ENCODE peak calls at places on chromosomes 3 and 15, in ten cellular contexts. G is thoracic aorta, V is astrocyte, U is tibial nerve, Y is mesenchymal stem cell, I is esophagus muscularis mucosa, C is upper lobe of right lung, L is fibroblast of lung, B is IMR-90, W is HepG2. O is an unnamed sample. For H3K27me3, the result is how much of the 10 kb centered on the place peaks cover.

GRCh38 chr3:133301731-133302130 is 98.1 kb upstream of the BFSP2 start:
- DNase-seq in G (no peak), V (peak), U (no peak), Y (no peak), I (no peak), C (no peak), L (peak), B (peak), W (no peak), O (no peak)

GRCh38 chr3:39961404-39961693 is 151.9 kb downstream of the MYRIP start:
- DNase-seq in G (no peak), V (no peak), U (no peak), Y (no peak), I (no peak), C (no peak), L (no peak), B (no peak), W (no peak), O (no peak)

GRCh38 chr3:84742915-84743314 is 215.9 kb upstream of the CADM2 start:
- DNase-seq in G (no peak), V (no peak), U (no peak), Y (no peak), I (no peak), C (no peak), L (no peak), B (no peak), W (no peak), O (no peak)

GRCh38 chr3:181726351-181727121 is 14.8 kb downstream of the SOX2 start:
- DNase-seq in G (no peak), V (peak), U (no peak), Y (no peak), I (no peak), C (no peak), L (peak), B (no peak), W (no peak), O (no peak)

GRCh38 chr15:99092554-99093172 is 12.2 kb upstream of the SYNM start:
- DNase-seq in G (no peak), V (no peak), U (no peak), Y (no peak), I (no peak), C (no peak), L (no peak), B (no peak), W (no peak), O (peak)

GRCh38 chr3:31468433-31468832 is 64.3 kb upstream of the STT3B start:
- DNase-seq in G (no peak), V (no peak), U (no peak), Y (no peak), I (peak), C (no peak), L (no peak), B (no peak), W (no peak), O (no peak)

GRCh38 chr15:41417418-41417811 is 520 bp downstream of the RTF1 start:
- DNase-seq in G (no peak), V (no peak), U (no peak), Y (peak), I (no peak), C (no peak), L (peak), B (peak), W (no peak), O (peak)

GRCh38 chr15:84982301-84982920 is 755 bp downstream of the PDE8A start:
- DNase-seq in G (no peak), V (no peak), U (no peak), Y (peak), I (no peak), C (peak), L (peak), B (peak), W (peak), O (peak)

GRCh38 chr15:31101262-31102048 is at the start of gene TRPM1:
- DNase-seq in G (no peak), V (no peak), U (no peak), Y (no peak), I (peak), C (no peak), L (no peak), B (no peak), W (no peak), O (no peak)

GRCh38 chr15:91942676-91943417 is 89.3 kb downstream of the SLCO3A1 start:
- DNase-seq in G (peak), V (peak), U (peak), Y (peak), I (peak), C (peak), L (peak), B (peak), W (peak), O (peak)

GRCh38 chr3:12141350-12141749 is 17.4 kb downstream of the TIMP4 start:
- DNase-seq in G (no peak), V (no peak), U (no peak), Y (no peak), I (no peak), C (no peak), L (no peak), B (no peak), W (no peak), O (no peak)

GRCh38 chr3:188956839-188957489 is 214.8 kb upstream of the TPRG1 start:
- DNase-seq in G (no peak), V (peak), U (no peak), Y (peak), I (no peak), C (no peak), L (peak), B (peak), W (peak), O (no peak)

GRCh38 chr3:137746808-137747207 is 17.3 kb upstream of the SOX14 start:
- DNase-seq in G (no peak), V (no peak), U (no peak), Y (no peak), I (no peak), C (no peak), L (no peak), B (no peak), W (no peak), O (no peak)

GRCh38 chr3:39109086-39109485 is 1.6 kb downstream of the TTC21A start:
- DNase-seq in G (no peak), V (no peak), U (no peak), Y (no peak), I (no peak), C (no peak), L (no peak), B (no peak), W (no peak), O (no peak)

GRCh38 chr15:39747326-39747725 is 35.3 kb downstream of the FSIP1 start:
- DNase-seq in G (no peak), V (peak), U (no peak), Y (peak), I (no peak), C (no peak), L (peak), B (peak), W (no peak), O (no peak)

GRCh38 chr15:81281925-81282895 is 41.7 kb downstream of the STARD5 start:
- DNase-seq in G (no peak), V (no peak), U (no peak), Y (no peak), I (no peak), C (no peak), L (no peak), B (no peak), W (no peak), O (no peak)

GRCh38 chr3:39272191-39272590 is 7.6 kb downstream of the CX3CR1 start:
- DNase-seq in G (no peak), V (no peak), U (no peak), Y (no peak), I (no peak), C (no peak), L (no peak), B (no peak), W (no peak), O (no peak)

GRCh38 chr3:101381809-101382208 is 61.4 kb upstream of the IMPG2 start:
- DNase-seq in G (no peak), V (peak), U (no peak), Y (peak), I (no peak), C (no peak), L (peak), B (peak), W (peak), O (no peak)

GRCh38 chr3:108835101-108835500 is 12.5 kb downstream of the TRAT1 start:
- DNase-seq in G (no peak), V (no peak), U (no peak), Y (no peak), I (no peak), C (no peak), L (no peak), B (no peak), W (no peak), O (no peak)

GRCh38 chr3:129606522-129607390 is at the start of gene PLXND1:
- DNase-seq in G (no peak), V (peak), U (peak), Y (peak), I (no peak), C (peak), L (peak), B (peak), W (no peak), O (peak)
- H3K4me3 ChIP-seq in G (peak), V (peak), U (peak), Y (peak), I (peak), C (peak), L (peak), B (peak), W (peak), O (peak)

GRCh38 chr15:96352594-96353377 is 22.3 kb downstream of the NR2F2 start:
- DNase-seq in G (no peak), V (peak), U (no peak), Y (peak), I (no peak), C (no peak), L (peak), B (peak), W (no peak), O (no peak)
- H3K27me3 ChIP-seq in G (under half), V (under half), U (under half), Y (under half), I (under half), C (under half), L (under half), B (under half), W (under half), O (half or more)

GRCh38 chr3:48715179-48715800 is 1.7 kb downstream of the IP6K2 start:
- DNase-seq in G (no peak), V (peak), U (no peak), Y (peak), I (no peak), C (no peak), L (peak), B (peak), W (no peak), O (no peak)
- H3K27ac ChIP-seq in G (no peak), V (no peak), U (no peak), Y (no peak), I (peak), C (no peak), L (no peak), B (no peak), W (no peak), O (peak)

DNA sequence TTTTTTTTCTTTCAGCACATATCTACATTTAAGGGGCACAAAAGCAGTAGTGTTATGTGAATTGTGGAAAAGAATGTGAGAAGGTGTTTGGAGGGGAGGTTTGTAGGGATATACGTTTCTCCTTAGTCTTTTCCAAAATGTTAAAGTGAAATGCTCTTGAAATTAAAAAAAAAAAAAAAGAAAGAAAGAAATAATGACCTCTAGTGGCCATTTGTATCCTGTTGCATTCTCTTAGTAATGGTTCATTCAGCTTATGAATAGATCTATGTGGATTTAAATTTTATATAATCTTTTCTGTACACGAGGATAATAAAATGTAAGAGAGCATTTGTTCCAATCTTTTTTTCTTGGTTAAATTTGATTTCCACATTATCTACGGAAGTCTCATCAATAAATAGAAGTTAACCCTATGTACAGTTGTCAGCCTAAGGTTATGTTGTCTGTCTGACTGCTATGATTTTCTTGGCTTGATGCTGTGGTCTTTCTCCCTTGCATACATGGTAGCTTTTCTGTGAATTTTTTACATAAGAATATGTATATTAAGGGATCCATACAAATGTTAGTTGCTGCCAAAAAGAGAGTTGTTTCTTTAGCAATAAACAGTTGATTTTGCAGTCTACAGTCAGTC is 1.7 kb downstream of the P2RY13 start:
- DNase-seq in G (no peak), V (no peak), U (no peak), Y (peak), I (no peak), C (no peak), L (no peak), B (peak), W (no peak), O (no peak)
- H3K4me3 ChIP-seq in G (peak), V (no peak), U (no peak), Y (no peak), I (peak), C (peak), L (no peak), B (no peak), W (no peak), O (peak)

GRCh38 chr15:74752486-74753395 is 4.1 kb downstream of the CYP1A2 start:
- DNase-seq in G (no peak), V (peak), U (no peak), Y (no peak), I (no peak), C (no peak), L (peak), B (peak), W (no peak), O (no peak)

GRCh38 chr15:74750759-74751158 is 2.1 kb downstream of the CYP1A2 start:
- DNase-seq in G (no peak), V (no peak), U (no peak), Y (no peak), I (no peak), C (no peak), L (no peak), B (no peak), W (no peak), O (no peak)

GRCh38 chr15:74758736-74759135 is 10.1 kb downstream of the CYP1A2 start:
- DNase-seq in G (no peak), V (no peak), U (no peak), Y (no peak), I (no peak), C (no peak), L (no peak), B (no peak), W (no peak), O (no peak)

GRCh38 chr15:74752011-74752410 is 3.4 kb downstream of the CYP1A2 start:
- DNase-seq in G (no peak), V (no peak), U (no peak), Y (no peak), I (no peak), C (no peak), L (no peak), B (no peak), W (no peak), O (no peak)

DNA sequence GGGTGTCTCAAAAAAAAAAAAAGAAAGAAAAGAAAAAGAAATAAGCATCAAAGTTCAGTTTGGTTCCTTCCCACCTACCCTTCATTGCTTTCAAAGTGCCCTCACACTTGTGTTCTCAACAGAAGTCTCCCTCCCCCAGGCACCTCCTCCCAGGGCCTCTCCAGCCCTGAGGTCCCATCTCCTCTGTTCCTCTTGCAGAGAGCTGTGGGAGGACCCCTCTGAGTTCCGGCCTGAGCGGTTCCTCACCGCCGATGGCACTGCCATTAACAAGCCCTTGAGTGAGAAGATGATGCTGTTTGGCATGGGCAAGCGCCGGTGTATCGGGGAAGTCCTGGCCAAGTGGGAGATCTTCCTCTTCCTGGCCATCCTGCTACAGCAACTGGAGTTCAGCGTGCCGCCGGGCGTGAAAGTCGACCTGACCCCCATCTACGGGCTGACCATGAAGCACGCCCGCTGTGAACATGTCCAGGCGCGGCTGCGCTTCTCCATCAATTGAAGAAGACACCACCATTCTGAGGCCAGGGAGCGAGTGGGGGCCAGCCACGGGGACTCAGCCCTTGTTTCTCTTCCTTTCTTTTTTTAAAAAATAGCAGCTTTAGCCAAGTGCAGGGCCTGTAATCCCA is 6.1 kb downstream of the CYP1A2 start:
- DNase-seq in G (no peak), V (no peak), U (no peak), Y (no peak), I (no peak), C (no peak), L (no peak), B (no peak), W (no peak), O (no peak)
- H3K27me3 ChIP-seq in G (under half), V (under half), U (under half), Y (under half), I (under half), C (under half), L (under half), B (under half), W (under half), O (under half)

GRCh38 chr3:14430706-14431470 is 28.5 kb downstream of the SLC6A6 start:
- DNase-seq in G (no peak), V (no peak), U (no peak), Y (peak), I (no peak), C (no peak), L (no peak), B (no peak), W (no peak), O (no peak)

GRCh38 chr3:14431556-14431927 is 29.1 kb downstream of the SLC6A6 start:
- DNase-seq in G (no peak), V (no peak), U (no peak), Y (no peak), I (no peak), C (no peak), L (no peak), B (no peak), W (no peak), O (no peak)

GRCh38 chr3:14432996-14433572 is 30.7 kb downstream of the SLC6A6 start:
- DNase-seq in G (no peak), V (no peak), U (no peak), Y (no peak), I (no peak), C (peak), L (no peak), B (no peak), W (no peak), O (no peak)

GRCh38 chr3:14434105-14434504 is 31.7 kb downstream of the SLC6A6 start:
- DNase-seq in G (no peak), V (peak), U (no peak), Y (peak), I (no peak), C (peak), L (peak), B (peak), W (no peak), O (no peak)

DNA sequence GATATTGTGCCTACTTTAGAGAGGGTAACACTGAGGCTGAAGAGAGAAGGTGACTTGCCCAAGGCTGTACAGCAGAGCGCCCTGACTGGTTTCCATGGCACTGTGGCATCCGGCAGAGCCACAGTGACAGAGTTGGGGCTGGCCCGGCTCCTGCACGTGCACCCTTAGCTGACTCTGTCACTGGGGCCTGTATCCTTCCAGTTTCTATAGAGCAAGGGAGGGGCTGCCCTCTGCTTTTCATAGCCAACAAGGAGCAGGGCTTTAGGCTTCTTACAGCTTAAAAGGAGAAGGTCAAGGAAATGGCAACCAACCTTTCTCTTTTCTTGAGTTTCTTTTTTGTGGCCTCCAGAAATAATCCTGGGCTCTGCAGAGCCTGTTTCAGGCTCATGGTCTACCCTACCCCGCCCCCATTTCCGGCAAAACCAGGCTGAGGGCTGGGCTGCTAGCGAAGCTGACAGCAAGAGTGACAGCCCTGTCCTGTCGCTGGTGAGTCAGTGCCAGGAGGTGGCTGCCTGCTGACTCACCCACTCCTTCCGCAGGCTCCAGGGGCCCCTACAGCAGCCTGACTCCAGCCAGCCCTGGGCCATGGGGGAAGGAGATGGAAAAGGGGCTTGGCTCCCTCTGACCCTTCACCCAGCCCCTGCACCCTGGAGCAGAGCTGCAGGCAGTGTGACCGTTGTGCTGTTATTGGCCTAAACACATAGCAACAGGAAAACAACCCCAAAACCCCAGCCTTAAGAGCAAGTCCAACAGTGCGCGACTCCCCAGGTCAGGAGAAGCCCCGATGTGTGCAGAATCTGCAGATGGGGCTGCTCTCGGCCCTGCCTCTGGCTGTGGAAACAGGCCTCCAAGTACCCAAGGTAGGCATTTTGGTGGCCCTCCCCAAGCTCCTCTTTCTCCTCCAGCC is 29.8 kb downstream of the SLC6A6 start:
- DNase-seq in G (peak), V (peak), U (peak), Y (peak), I (peak), C (peak), L (peak), B (peak), W (peak), O (no peak)
- H3K27ac ChIP-seq in G (peak), V (peak), U (peak), Y (peak), I (peak), C (peak), L (peak), B (peak), W (peak), O (peak)

GRCh38 chr3:192156382-192156781 is 571.0 kb downstream of the FGF12 start:
- DNase-seq in G (no peak), V (no peak), U (no peak), Y (no peak), I (no peak), C (no peak), L (no peak), B (no peak), W (peak), O (no peak)

GRCh38 chr3:192155194-192155593 is 572.1 kb downstream of the FGF12 start:
- DNase-seq in G (no peak), V (no peak), U (no peak), Y (no peak), I (no peak), C (no peak), L (no peak), B (no peak), W (no peak), O (no peak)
- H3K4me3 ChIP-seq in G (no peak), V (peak), U (no peak), Y (no peak), I (peak), C (no peak), L (peak), B (no peak), W (no peak), O (peak)

DNA sequence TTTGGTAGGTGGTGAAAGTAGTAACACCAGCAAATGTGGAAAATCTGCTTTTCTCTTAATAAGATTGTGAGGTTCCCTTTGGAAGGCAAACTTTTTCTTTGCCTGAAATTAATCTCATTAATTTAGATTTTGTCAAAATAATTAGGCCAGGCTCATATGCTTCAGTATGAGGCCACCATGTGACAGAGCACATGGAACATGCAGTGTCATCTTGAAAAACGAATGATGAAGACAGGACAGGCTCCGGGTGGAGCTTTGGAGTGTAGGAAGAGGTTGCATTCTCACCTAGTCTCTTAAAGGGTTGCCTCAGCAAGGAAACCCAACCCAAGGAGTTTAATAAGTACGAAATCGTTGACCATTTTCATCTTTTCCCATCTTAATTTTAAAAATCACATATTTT is 18.6 kb upstream of the LZTFL1 start:
- DNase-seq in G (no peak), V (no peak), U (no peak), Y (no peak), I (no peak), C (no peak), L (no peak), B (no peak), W (no peak), O (no peak)
- H3K27me3 ChIP-seq in G (under half), V (under half), U (under half), Y (under half), I (under half), C (under half), L (under half), B (under half), W (under half), O (under half)